ENCODE peak calls at places on chromosomes 5 and 9, in five cellular contexts. S, H, A, W and N are unnamed samples.

GRCh38 chr5:14806452-14806851 is 65.1 kb downstream of the ANKH start:
- DNase-seq in S (no peak), H (no peak), A (no peak), W (no peak), N (no peak)

GRCh38 chr9:131116281-131117101 is 8.9 kb upstream of the NUP214 start:
- DNase-seq in S (no peak), H (no peak), A (no peak), W (no peak), N (no peak)

GRCh38 chr9:1771094-1771493 is 244.1 kb upstream of the SMARCA2 start:
- DNase-seq in S (no peak), H (no peak), A (no peak), W (no peak), N (no peak)

GRCh38 chr5:82404382-82404945 is 126.3 kb upstream of the RPS23 start:
- DNase-seq in S (no peak), H (no peak), A (no peak), W (no peak), N (no peak)

GRCh38 chr9:131773911-131774379 is 34.1 kb upstream of the RAPGEF1 start:
- DNase-seq in S (no peak), H (no peak), A (peak), W (no peak), N (peak)

GRCh38 chr9:135308809-135309762 is 170.5 kb upstream of the PPP1R26 start:
- DNase-seq in S (no peak), H (no peak), A (no peak), W (no peak), N (no peak)

GRCh38 chr5:90386099-90386710 is 23.4 kb downstream of the CETN3 start:
- DNase-seq in S (no peak), H (no peak), A (peak), W (no peak), N (no peak)

GRCh38 chr9:22117511-22118388 is 108.6 kb upstream of the CDKN2B start:
- DNase-seq in S (no peak), H (no peak), A (peak), W (no peak), N (no peak)

GRCh38 chr9:124574944-124575343 is 67.7 kb upstream of the NR5A1 start:
- DNase-seq in S (no peak), H (no peak), A (peak), W (no peak), N (no peak)

GRCh38 chr5:133868946-133869674 is 99.3 kb downstream of the C5orf15 start:
- DNase-seq in S (no peak), H (no peak), A (peak), W (peak), N (peak)

GRCh38 chr9:21549251-21549765 is 67.2 kb upstream of the IFNE start:
- DNase-seq in S (no peak), H (no peak), A (no peak), W (no peak), N (peak)

GRCh38 chr9:128863647-128864046 is 18.1 kb downstream of the KYAT1 start:
- DNase-seq in S (peak), H (peak), A (peak), W (peak), N (peak)

GRCh38 chr9:125750656-125751035 is 3.5 kb downstream of the PBX3 start:
- DNase-seq in S (no peak), H (no peak), A (no peak), W (no peak), N (no peak)
- TF ChIP-seq SUZ12 in S (no peak), H (no peak), A (no peak), W (no peak), N (no peak)

GRCh38 chr5:122099060-122099790 is 21.2 kb upstream of the LOX start:
- DNase-seq in S (no peak), H (no peak), A (no peak), W (no peak), N (no peak)
- TF ChIP-seq SUZ12 in S (no peak), H (no peak), A (no peak), W (no peak), N (no peak)

DNA sequence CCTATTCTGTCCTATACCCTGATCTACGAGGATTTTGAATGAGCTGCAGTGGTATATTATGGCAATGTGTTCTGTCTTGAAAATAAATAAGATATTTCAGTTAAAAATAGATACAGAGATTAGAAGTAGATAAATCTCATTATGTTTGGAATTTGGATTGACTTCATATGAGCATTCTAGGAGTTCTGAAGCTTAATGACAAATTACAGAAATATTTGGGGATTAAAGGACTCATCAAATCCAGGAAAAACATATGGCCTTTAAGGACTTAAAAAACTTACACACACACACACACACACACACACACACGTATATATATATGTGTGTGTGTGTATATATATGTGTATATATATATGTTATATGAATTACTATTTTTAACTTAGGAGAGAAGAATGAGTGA is 446.9 kb upstream of the CD180 start:
- DNase-seq in S (no peak), H (no peak), A (no peak), W (no peak), N (no peak)
- TF ChIP-seq SUZ12 in S (no peak), H (no peak), A (no peak), W (no peak), N (no peak)

DNA sequence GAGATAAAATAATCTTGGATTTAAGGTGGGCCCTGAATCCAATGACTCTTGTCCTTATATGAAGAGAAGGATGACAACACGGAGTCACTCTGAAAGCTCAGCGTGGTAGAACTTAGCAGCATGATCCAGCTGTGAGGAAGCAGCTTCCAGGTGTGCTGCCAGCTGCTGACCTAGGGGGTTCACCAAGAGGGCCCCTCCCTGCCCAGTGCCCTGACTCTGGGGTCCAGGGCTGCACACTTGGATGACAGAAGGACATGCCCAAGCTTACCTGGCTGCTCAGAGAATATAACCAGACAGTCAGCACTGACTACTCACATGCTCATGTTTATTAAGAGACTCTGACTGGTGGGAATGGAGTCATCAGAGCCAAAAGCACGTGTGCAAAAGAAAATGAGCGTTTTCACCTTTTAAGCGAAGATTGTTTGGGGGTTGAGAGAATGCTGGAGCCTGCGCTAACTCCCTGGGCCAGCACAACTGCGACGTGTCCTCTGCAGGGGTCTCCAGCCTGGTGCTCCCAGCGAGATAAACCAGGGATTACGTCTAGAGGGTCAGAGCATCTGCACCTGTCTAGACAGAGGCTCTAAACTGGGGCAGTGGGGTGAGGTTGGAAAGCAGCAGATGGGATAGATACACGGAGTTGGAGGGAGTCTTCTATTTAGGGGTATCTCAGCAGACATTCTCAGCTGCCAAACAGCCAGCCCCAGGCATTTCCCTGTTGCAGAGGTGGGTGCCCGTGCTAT is 41.3 kb downstream of the ROPN1L start:
- DNase-seq in S (no peak), H (no peak), A (no peak), W (no peak), N (no peak)
- TF ChIP-seq SUZ12 in S (no peak), H (no peak), A (no peak), W (no peak), N (no peak)

GRCh38 chr9:71541436-71541835 is 226.9 kb downstream of the CEMIP2 start:
- DNase-seq in S (no peak), H (no peak), A (no peak), W (no peak), N (no peak)
- TF ChIP-seq SUZ12 in S (no peak), H (no peak), A (no peak), W (no peak), N (no peak)

DNA sequence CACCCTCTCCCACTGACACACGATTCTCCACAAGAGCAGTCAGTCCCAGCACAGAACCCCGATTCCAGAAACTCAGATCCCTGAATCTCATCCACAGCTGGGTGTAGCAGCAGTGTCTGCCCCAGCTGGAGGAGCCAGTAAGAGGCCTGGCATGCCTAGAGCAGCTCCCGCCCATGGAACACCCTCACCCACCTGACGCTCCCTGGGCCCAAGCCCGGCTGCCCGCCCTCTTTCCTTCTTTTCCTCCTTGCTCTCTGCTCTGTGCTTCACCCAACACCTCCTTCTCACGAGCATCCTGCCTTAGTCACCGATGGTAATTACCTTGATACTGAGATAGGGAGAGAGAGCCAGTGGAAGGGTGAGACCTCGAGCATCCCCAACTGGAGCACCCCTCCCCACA is 8.7 kb downstream of the PCDH1 start:
- DNase-seq in S (no peak), H (no peak), A (no peak), W (no peak), N (no peak)
- TF ChIP-seq SUZ12 in S (no peak), H (no peak), A (no peak), W (no peak), N (no peak)

GRCh38 chr5:92805446-92805845 is 775.6 kb downstream of the NR2F1-AS1 start:
- DNase-seq in S (no peak), H (no peak), A (no peak), W (no peak), N (no peak)

GRCh38 chr5:92800360-92800759 is 780.7 kb downstream of the NR2F1-AS1 start:
- DNase-seq in S (no peak), H (no peak), A (no peak), W (no peak), N (no peak)

DNA sequence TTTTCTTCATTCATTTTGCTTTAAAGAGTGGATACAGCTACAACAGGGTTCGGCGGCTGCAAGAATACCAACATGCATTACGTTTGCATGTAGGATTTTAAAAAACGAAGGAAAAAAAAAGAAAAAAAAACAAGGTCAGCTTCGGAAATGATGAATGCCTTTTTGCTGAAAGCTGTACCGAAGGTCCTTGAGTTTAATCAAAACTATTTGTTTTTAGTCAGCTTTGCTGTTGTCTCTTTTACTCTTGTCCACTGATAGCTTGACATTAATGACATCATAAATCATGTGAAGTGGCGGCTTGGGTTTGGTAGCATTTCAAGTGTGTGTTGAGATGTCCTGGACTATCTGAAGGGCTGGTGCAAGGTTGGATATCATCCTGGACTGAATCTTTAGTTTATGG is 779.1 kb downstream of the NR2F1-AS1 start:
- DNase-seq in S (no peak), H (no peak), A (peak), W (no peak), N (peak)
- TF ChIP-seq SUZ12 in S (no peak), H (no peak), A (no peak), W (no peak), N (no peak)